ENCODE peak calls at places on chromosomes 3 and 15, in four cellular contexts. C, F, P and S are unnamed samples.

GRCh38 chr3:64031540-64032533 is 8.5 kb upstream of the PSMD6 start:
- DNase-seq in C (no peak), F (no peak), P (no peak), S (no peak)

GRCh38 chr15:38758001-38758400 is 193.4 kb upstream of the RASGRP1 start:
- DNase-seq in C (peak), F (peak), P (no peak), S (no peak)

GRCh38 chr15:45794768-45795486 is 160.1 kb downstream of the SQOR start:
- DNase-seq in C (no peak), F (no peak), P (no peak), S (no peak)

GRCh38 chr15:71448688-71449114 is 333.4 kb downstream of the THSD4 start:
- DNase-seq in C (peak), F (peak), P (peak), S (peak)

GRCh38 chr3:27138562-27138961 is 230.6 kb downstream of the NEK10 start:
- DNase-seq in C (no peak), F (no peak), P (no peak), S (peak)

GRCh38 chr15:62494144-62494543 is 329.1 kb upstream of the C2CD4B start:
- DNase-seq in C (no peak), F (no peak), P (no peak), S (no peak)

GRCh38 chr3:194310516-194310915 is 40.6 kb downstream of the CPN2 start:
- DNase-seq in C (no peak), F (no peak), P (no peak), S (no peak)

GRCh38 chr3:51378726-51379125 is 6.4 kb upstream of the MANF start:
- DNase-seq in C (no peak), F (no peak), P (no peak), S (no peak)

GRCh38 chr3:81048058-81048665 is 713.3 kb downstream of the GBE1 start:
- DNase-seq in C (no peak), F (no peak), P (no peak), S (no peak)

GRCh38 chr15:60017538-60018199 is 13.6 kb downstream of the FOXB1 start:
- DNase-seq in C (no peak), F (peak), P (no peak), S (no peak)

GRCh38 chr3:145094355-145094941 is 1066.5 kb downstream of the PLOD2 start:
- DNase-seq in C (peak), F (peak), P (no peak), S (peak)

GRCh38 chr15:77543159-77543882 is 89.4 kb downstream of the LINGO1 start:
- DNase-seq in C (peak), F (peak), P (peak), S (peak)

GRCh38 chr3:126309861-126310655 is 47.1 kb downstream of the KLF15 start:
- DNase-seq in C (no peak), F (no peak), P (no peak), S (no peak)

GRCh38 chr15:91150492-91151160 is 50.6 kb downstream of the SV2B start:
- DNase-seq in C (no peak), F (no peak), P (no peak), S (no peak)

GRCh38 chr3:66702126-66702525 is 201.3 kb upstream of the LRIG1 start:
- DNase-seq in C (no peak), F (no peak), P (no peak), S (no peak)

GRCh38 chr3:192833177-192833890 is 84.3 kb downstream of the MB21D2 start:
- DNase-seq in C (no peak), F (peak), P (no peak), S (no peak)

GRCh38 chr3:157868881-157869280 is 237.3 kb downstream of the SHOX2 start:
- DNase-seq in C (no peak), F (no peak), P (no peak), S (no peak)

GRCh38 chr3:87247086-87247781 is 20.1 kb downstream of the CHMP2B start:
- DNase-seq in C (no peak), F (no peak), P (no peak), S (no peak)

GRCh38 chr3:93983408-93983807 is 3.5 kb downstream of the ARL13B start:
- DNase-seq in C (no peak), F (no peak), P (no peak), S (no peak)

GRCh38 chr3:59143447-59143846 is 93.6 kb upstream of the CFAP20DC start:
- DNase-seq in C (no peak), F (peak), P (no peak), S (no peak)

GRCh38 chr15:55916666-55917409 is 76.6 kb downstream of the NEDD4 start:
- DNase-seq in C (peak), F (peak), P (no peak), S (no peak)

GRCh38 chr3:15556512-15556911 is 35.0 kb upstream of the COLQ start:
- DNase-seq in C (no peak), F (no peak), P (no peak), S (no peak)

GRCh38 chr3:44105571-44105970 is 136.1 kb upstream of the TOPAZ1 start:
- DNase-seq in C (no peak), F (no peak), P (no peak), S (no peak)

GRCh38 chr3:76199382-76199781 is 414.0 kb upstream of the ZNF717 start:
- DNase-seq in C (no peak), F (no peak), P (no peak), S (no peak)

GRCh38 chr15:76386178-76386577 is 49.6 kb downstream of the ISL2 start:
- DNase-seq in C (no peak), F (no peak), P (no peak), S (no peak)
- H3K4me3 ChIP-seq in C (no peak), F (no peak), P (no peak), S (no peak)

DNA sequence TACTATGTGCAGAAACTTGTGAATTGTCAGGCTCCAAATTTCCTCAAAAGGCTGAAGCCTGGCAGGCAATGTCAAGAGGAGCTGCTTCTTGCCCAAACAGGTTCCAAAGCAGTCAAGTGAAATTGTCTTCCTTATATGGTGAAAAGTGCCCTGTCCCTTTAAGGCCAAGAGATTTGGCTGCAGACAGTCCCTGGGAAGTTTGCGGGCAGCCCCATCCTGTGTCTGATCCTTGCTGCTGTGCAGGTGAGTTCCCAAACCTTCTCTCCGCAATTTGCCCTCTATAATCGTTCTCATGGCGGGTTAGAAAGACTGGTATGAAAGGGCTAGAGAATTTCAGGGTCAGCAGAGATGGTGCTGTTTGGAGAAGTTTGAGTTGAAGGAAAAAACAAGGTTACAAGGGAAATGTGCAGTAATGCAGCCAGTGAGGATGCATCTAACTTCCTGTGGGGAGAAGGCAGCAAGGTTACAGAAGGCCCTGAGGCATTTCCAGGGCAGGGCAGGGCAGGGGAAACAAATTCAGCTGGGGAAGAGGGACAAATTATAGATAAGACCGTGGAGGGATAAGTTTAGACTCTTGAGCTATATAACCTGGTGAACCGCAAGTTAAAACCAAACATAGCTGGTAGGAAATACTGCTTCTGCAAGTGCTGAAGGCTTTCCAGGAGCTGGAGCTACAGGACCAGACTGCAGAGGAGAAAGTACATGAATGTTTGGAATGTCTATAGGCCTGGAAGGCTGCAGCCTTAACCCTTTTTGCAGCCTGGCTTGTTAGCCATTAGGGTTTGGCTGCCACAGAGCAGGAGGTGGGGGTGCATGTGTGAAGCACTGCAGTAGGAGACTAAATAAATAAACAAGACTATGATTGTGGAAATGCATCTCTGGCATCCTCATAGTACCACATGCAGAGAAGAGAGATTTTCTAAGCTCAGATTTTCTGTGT is 256.2 kb upstream of the IL12A start:
- DNase-seq in C (peak), F (peak), P (no peak), S (no peak)
- TF ChIP-seq CTCF in C (no peak), F (no peak), P (no peak), S (no peak)

GRCh38 chr3:160870327-160870726 is 114.3 kb downstream of the PPM1L start:
- DNase-seq in C (peak), F (peak), P (no peak), S (no peak)
- H3K4me3 ChIP-seq in C (no peak), F (no peak), P (no peak), S (no peak)

GRCh38 chr3:39443530-39443929 is 23.9 kb upstream of the MOBP start:
- DNase-seq in C (no peak), F (no peak), P (no peak), S (no peak)
- TF ChIP-seq CTCF in C (peak), F (peak), P (no peak), S (no peak)

GRCh38 chr3:129120254-129121004 is 1.2 kb downstream of the RAB43 start:
- DNase-seq in C (peak), F (peak), P (peak), S (peak)

GRCh38 chr3:129119365-129120100 is 2.1 kb downstream of the RAB43 start:
- DNase-seq in C (peak), F (no peak), P (peak), S (no peak)

GRCh38 chr3:129117134-129117533 is 4.5 kb downstream of the RAB43 start:
- DNase-seq in C (no peak), F (no peak), P (no peak), S (no peak)

GRCh38 chr3:129116482-129116946 is 5.1 kb downstream of the RAB43 start:
- DNase-seq in C (peak), F (no peak), P (peak), S (no peak)

DNA sequence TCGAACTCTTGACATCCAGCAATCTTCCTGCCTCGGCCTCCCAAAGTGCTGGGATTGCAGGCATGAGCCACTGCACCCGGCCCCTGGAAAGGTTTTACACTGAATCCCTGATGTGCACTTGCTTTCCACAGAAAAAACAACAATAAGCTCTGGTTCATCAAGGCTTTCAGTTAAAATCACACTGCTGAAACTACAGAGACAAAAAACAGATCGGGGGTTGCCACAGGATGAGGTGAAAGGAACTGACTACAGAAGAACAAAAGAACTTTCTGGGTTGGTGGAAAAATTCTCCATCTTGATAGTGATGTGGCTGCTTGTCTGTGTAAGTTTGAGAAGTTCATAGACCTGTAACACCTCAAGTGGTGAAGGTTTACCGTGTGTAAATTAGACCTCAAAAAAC is 2.9 kb downstream of the RAB43 start:
- DNase-seq in C (no peak), F (no peak), P (no peak), S (no peak)
- H3K4me3 ChIP-seq in C (no peak), F (no peak), P (no peak), S (no peak)

DNA sequence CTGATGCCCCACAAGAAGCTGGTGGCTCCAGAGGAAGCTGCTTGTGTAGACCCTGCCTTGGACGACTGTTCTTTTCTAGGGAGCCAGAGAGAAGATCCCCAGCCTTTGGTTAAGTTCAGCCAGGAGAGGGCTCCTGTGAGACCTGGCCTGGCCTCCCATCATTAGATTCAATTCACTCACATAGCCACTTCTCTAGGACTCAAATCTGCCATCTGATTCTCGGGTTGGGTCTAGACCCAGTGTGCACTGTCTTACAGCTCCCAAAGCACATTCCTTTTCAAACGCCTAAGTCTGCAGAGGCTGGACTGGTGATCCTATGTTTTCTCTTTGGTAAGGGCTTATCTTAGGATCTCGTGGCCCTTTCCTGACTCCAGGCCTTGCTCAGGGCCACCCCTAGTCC is 81.7 kb upstream of the NPHP3 start:
- DNase-seq in C (no peak), F (peak), P (no peak), S (no peak)
- TF ChIP-seq CTCF in C (peak), F (peak), P (no peak), S (peak)